ENCODE peak calls at places on chromosomes 1 and 21, in six cellular contexts. T is fibroblast of lung; E is stimulated activated CD8-positive, alpha-beta memory T cell treated with anti-CD3 and anti-CD28 coated beads, Interleukin-15, amount 100 ng/mL, for 24 hours; U is NCI-H2107; S is sciatic nerve; L is dorsolateral prefrontal cortex. H is an unnamed sample.

GRCh38 chr1:31937300-31938183 is 626 bp downstream of the PTP4A2 start:
- DNase-seq in T (peak), L (peak), S (peak), U (no peak), E (peak), H (peak)

GRCh38 chr1:67850611-67851075 is 17.4 kb upstream of the GNG12 start:
- DNase-seq in U (no peak), S (peak), E (no peak), L (peak), T (peak), H (peak)

GRCh38 chr1:7287013-7287412 is 484.1 kb upstream of the VAMP3 start:
- DNase-seq in U (no peak), T (no peak), S (no peak), L (no peak), E (no peak), H (no peak)

GRCh38 chr1:32332290-32333079 is 3.5 kb downstream of the MARCKSL1 start:
- DNase-seq in U (no peak), L (peak), E (no peak), T (no peak), S (no peak), H (no peak)

GRCh38 chr1:28436211-28436769 is 66.8 kb downstream of the PHACTR4 start:
- DNase-seq in S (no peak), E (no peak), T (no peak), L (no peak), U (no peak), H (no peak)

GRCh38 chr1:32286763-32287162 is 5.1 kb upstream of the HDAC1 start:
- DNase-seq in S (no peak), L (no peak), E (no peak), U (no peak), T (no peak), H (no peak)

GRCh38 chr1:41241748-41242644 is at the start of gene SCMH1:
- DNase-seq in U (peak), T (peak), S (peak), E (peak), L (no peak), H (no peak)

GRCh38 chr1:227315500-227316346 is 2.6 kb downstream of the CDC42BPA start:
- DNase-seq in T (peak), E (no peak), U (no peak), S (no peak), L (no peak), H (no peak)

GRCh38 chr21:28714795-28715464 is 277.7 kb downstream of the LTN1 start:
- DNase-seq in L (no peak), S (no peak), E (no peak), U (no peak), T (peak), H (no peak)

H was measured in coronary artery.